ENCODE peak calls at places on chromosomes 2 and 18, in eight cellular contexts. One of them, this sample, is unnamed.

GRCh38 chr2:236689393-236689700 is 119.7 kb downstream of the ACKR3 start:
- DNase-seq in colonic mucosa: no peak
- DNase-seq in left ventricle myocardium inferior: no peak
- DNase-seq in gastrocnemius medialis: no peak
- DNase-seq in neuronal stem cell: no peak
- DNase-seq in AG04450: no peak
- DNase-seq in CD8-positive, alpha-beta T cell: no peak
- DNase-seq in RWPE1: no peak
- DNase-seq in this sample: no peak

GRCh38 chr2:54092940-54093339 is 22.5 kb upstream of the ACYP2 start:
- DNase-seq in gastrocnemius medialis: no peak
- DNase-seq in CD8-positive, alpha-beta T cell: no peak
- DNase-seq in left ventricle myocardium inferior: no peak
- DNase-seq in neuronal stem cell: no peak
- DNase-seq in RWPE1: no peak
- DNase-seq in AG04450: no peak
- DNase-seq in colonic mucosa: no peak
- DNase-seq in this sample: no peak

GRCh38 chr2:30541680-30542079 is 94.6 kb downstream of the LCLAT1 start:
- DNase-seq in left ventricle myocardium inferior: no peak
- DNase-seq in colonic mucosa: no peak
- DNase-seq in gastrocnemius medialis: no peak
- DNase-seq in neuronal stem cell: no peak
- DNase-seq in AG04450: no peak
- DNase-seq in CD8-positive, alpha-beta T cell: no peak
- DNase-seq in RWPE1: no peak
- DNase-seq in this sample: no peak

GRCh38 chr2:120862254-120863172 is 126.8 kb downstream of the GLI2 start:
- DNase-seq in RWPE1: no peak
- DNase-seq in gastrocnemius medialis: no peak
- DNase-seq in left ventricle myocardium inferior: no peak
- DNase-seq in colonic mucosa: no peak
- DNase-seq in AG04450: no peak
- DNase-seq in neuronal stem cell: no peak
- DNase-seq in CD8-positive, alpha-beta T cell: no peak
- DNase-seq in this sample: no peak

GRCh38 chr2:72893594-72894319 is 6.5 kb downstream of the SPR start:
- DNase-seq in left ventricle myocardium inferior: peak
- DNase-seq in neuronal stem cell: no peak
- DNase-seq in colonic mucosa: no peak
- DNase-seq in AG04450: peak
- DNase-seq in CD8-positive, alpha-beta T cell: peak
- DNase-seq in gastrocnemius medialis: no peak
- DNase-seq in RWPE1: peak
- DNase-seq in this sample: no peak

GRCh38 chr2:84493494-84493893 is 22.8 kb upstream of the DNAH6 start:
- DNase-seq in gastrocnemius medialis: no peak
- DNase-seq in colonic mucosa: no peak
- DNase-seq in left ventricle myocardium inferior: no peak
- DNase-seq in RWPE1: peak
- DNase-seq in CD8-positive, alpha-beta T cell: no peak
- DNase-seq in neuronal stem cell: no peak
- DNase-seq in AG04450: peak
- DNase-seq in this sample: no peak

GRCh38 chr2:121804340-121804739 is 48.9 kb downstream of the TSN start:
- DNase-seq in left ventricle myocardium inferior: no peak
- DNase-seq in AG04450: no peak
- DNase-seq in CD8-positive, alpha-beta T cell: no peak
- DNase-seq in neuronal stem cell: no peak
- DNase-seq in colonic mucosa: no peak
- DNase-seq in RWPE1: no peak
- DNase-seq in gastrocnemius medialis: no peak
- DNase-seq in this sample: no peak

GRCh38 chr2:126744640-126745039 is 88.7 kb downstream of the GYPC start:
- DNase-seq in colonic mucosa: no peak
- DNase-seq in RWPE1: no peak
- DNase-seq in AG04450: no peak
- DNase-seq in gastrocnemius medialis: no peak
- DNase-seq in neuronal stem cell: no peak
- DNase-seq in left ventricle myocardium inferior: no peak
- DNase-seq in CD8-positive, alpha-beta T cell: no peak
- DNase-seq in this sample: no peak

GRCh38 chr2:71483246-71483645 is 29.9 kb downstream of the DYSF start:
- DNase-seq in CD8-positive, alpha-beta T cell: no peak
- DNase-seq in colonic mucosa: no peak
- DNase-seq in neuronal stem cell: no peak
- DNase-seq in gastrocnemius medialis: no peak
- DNase-seq in left ventricle myocardium inferior: no peak
- DNase-seq in AG04450: no peak
- DNase-seq in RWPE1: no peak
- DNase-seq in this sample: no peak

GRCh38 chr2:20525041-20526035 is 78.5 kb downstream of the RHOB start:
- DNase-seq in gastrocnemius medialis: peak
- DNase-seq in AG04450: no peak
- DNase-seq in CD8-positive, alpha-beta T cell: no peak
- DNase-seq in RWPE1: peak
- DNase-seq in neuronal stem cell: no peak
- DNase-seq in left ventricle myocardium inferior: no peak
- DNase-seq in colonic mucosa: no peak
- DNase-seq in this sample: no peak

GRCh38 chr2:32770360-32770759 is 142.5 kb downstream of the TTC27 start:
- DNase-seq in AG04450: no peak
- DNase-seq in colonic mucosa: no peak
- DNase-seq in neuronal stem cell: no peak
- DNase-seq in gastrocnemius medialis: no peak
- DNase-seq in left ventricle myocardium inferior: no peak
- DNase-seq in RWPE1: no peak
- DNase-seq in CD8-positive, alpha-beta T cell: no peak
- DNase-seq in this sample: no peak

GRCh38 chr2:236870401-236870800 is 215.3 kb upstream of the COPS8 start:
- DNase-seq in CD8-positive, alpha-beta T cell: no peak
- DNase-seq in gastrocnemius medialis: no peak
- DNase-seq in left ventricle myocardium inferior: no peak
- DNase-seq in neuronal stem cell: no peak
- DNase-seq in RWPE1: no peak
- DNase-seq in colonic mucosa: no peak
- DNase-seq in AG04450: no peak
- DNase-seq in this sample: no peak

GRCh38 chr2:113160962-113161361 is 12.8 kb upstream of the PSD4 start:
- DNase-seq in gastrocnemius medialis: no peak
- DNase-seq in colonic mucosa: peak
- DNase-seq in CD8-positive, alpha-beta T cell: no peak
- DNase-seq in AG04450: no peak
- DNase-seq in RWPE1: no peak
- DNase-seq in left ventricle myocardium inferior: no peak
- DNase-seq in neuronal stem cell: no peak
- DNase-seq in this sample: no peak

GRCh38 chr2:232731470-232731869 is 34.3 kb downstream of the GIGYF2 start:
- DNase-seq in left ventricle myocardium inferior: no peak
- DNase-seq in gastrocnemius medialis: no peak
- DNase-seq in colonic mucosa: no peak
- DNase-seq in neuronal stem cell: no peak
- DNase-seq in AG04450: no peak
- DNase-seq in CD8-positive, alpha-beta T cell: no peak
- DNase-seq in RWPE1: peak
- DNase-seq in this sample: no peak

GRCh38 chr2:154638768-154639167 is 59.7 kb upstream of the KCNJ3 start:
- DNase-seq in neuronal stem cell: no peak
- DNase-seq in RWPE1: no peak
- DNase-seq in colonic mucosa: no peak
- DNase-seq in AG04450: no peak
- DNase-seq in gastrocnemius medialis: no peak
- DNase-seq in CD8-positive, alpha-beta T cell: no peak
- DNase-seq in left ventricle myocardium inferior: no peak
- DNase-seq in this sample: no peak

GRCh38 chr18:40414155-40414754 is 1540.8 kb upstream of the PIK3C3 start:
- DNase-seq in neuronal stem cell: no peak
- DNase-seq in gastrocnemius medialis: no peak
- DNase-seq in AG04450: no peak
- DNase-seq in CD8-positive, alpha-beta T cell: no peak
- DNase-seq in RWPE1: no peak
- DNase-seq in colonic mucosa: no peak
- DNase-seq in left ventricle myocardium inferior: no peak
- DNase-seq in this sample: no peak

GRCh38 chr2:136116111-136116812 is 1.7 kb downstream of the CXCR4 start:
- DNase-seq in RWPE1: no peak
- DNase-seq in gastrocnemius medialis: no peak
- DNase-seq in neuronal stem cell: peak
- DNase-seq in colonic mucosa: peak
- DNase-seq in left ventricle myocardium inferior: peak
- DNase-seq in AG04450: no peak
- DNase-seq in CD8-positive, alpha-beta T cell: peak
- DNase-seq in this sample: no peak

GRCh38 chr2:162817921-162818320 is 20.6 kb downstream of the KCNH7 start:
- DNase-seq in gastrocnemius medialis: no peak
- DNase-seq in AG04450: no peak
- DNase-seq in left ventricle myocardium inferior: no peak
- DNase-seq in RWPE1: no peak
- DNase-seq in CD8-positive, alpha-beta T cell: no peak
- DNase-seq in colonic mucosa: no peak
- DNase-seq in neuronal stem cell: no peak
- DNase-seq in this sample: no peak

GRCh38 chr2:162821176-162821575 is 17.4 kb downstream of the KCNH7 start:
- DNase-seq in colonic mucosa: no peak
- DNase-seq in AG04450: no peak
- DNase-seq in gastrocnemius medialis: no peak
- DNase-seq in neuronal stem cell: no peak
- DNase-seq in RWPE1: no peak
- DNase-seq in CD8-positive, alpha-beta T cell: no peak
- DNase-seq in left ventricle myocardium inferior: no peak
- DNase-seq in this sample: no peak

GRCh38 chr2:162825578-162825977 is 13.0 kb downstream of the KCNH7 start:
- DNase-seq in gastrocnemius medialis: no peak
- DNase-seq in colonic mucosa: no peak
- DNase-seq in left ventricle myocardium inferior: no peak
- DNase-seq in neuronal stem cell: no peak
- DNase-seq in AG04450: no peak
- DNase-seq in CD8-positive, alpha-beta T cell: no peak
- DNase-seq in RWPE1: no peak
- DNase-seq in this sample: no peak

GRCh38 chr2:162824319-162824718 is 14.2 kb downstream of the KCNH7 start:
- DNase-seq in AG04450: no peak
- DNase-seq in gastrocnemius medialis: no peak
- DNase-seq in RWPE1: no peak
- DNase-seq in colonic mucosa: no peak
- DNase-seq in CD8-positive, alpha-beta T cell: no peak
- DNase-seq in left ventricle myocardium inferior: no peak
- DNase-seq in neuronal stem cell: no peak
- DNase-seq in this sample: no peak

DNA sequence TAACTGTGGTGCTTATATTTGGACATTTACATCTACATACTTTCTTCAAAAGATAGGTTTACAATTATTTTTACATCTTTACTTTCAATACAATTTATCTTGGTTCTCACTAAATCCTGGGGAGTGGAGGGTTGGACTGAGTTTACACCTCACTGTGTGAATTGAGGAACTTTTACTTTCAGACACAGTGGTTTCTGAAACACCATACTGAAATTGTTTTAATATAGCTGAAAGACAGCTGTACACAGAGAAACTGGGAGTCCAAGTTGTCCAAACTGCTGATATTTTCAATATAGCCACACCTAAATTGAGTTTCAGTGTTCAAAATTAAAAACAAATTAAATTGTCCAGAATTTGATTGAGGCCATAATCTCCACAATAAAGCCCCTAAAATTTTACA is 16.8 kb downstream of the KCNH7 start:
- DNase-seq in RWPE1: no peak
- DNase-seq in left ventricle myocardium inferior: no peak
- DNase-seq in CD8-positive, alpha-beta T cell: no peak
- DNase-seq in neuronal stem cell: no peak
- DNase-seq in colonic mucosa: no peak
- DNase-seq in AG04450: no peak
- DNase-seq in gastrocnemius medialis: no peak
- DNase-seq in this sample: no peak
- H3K27ac ChIP-seq in RWPE1: no peak
- H3K27ac ChIP-seq in left ventricle myocardium inferior: no peak
- H3K27ac ChIP-seq in CD8-positive, alpha-beta T cell: no peak
- H3K27ac ChIP-seq in neuronal stem cell: no peak
- H3K27ac ChIP-seq in colonic mucosa: no peak
- H3K27ac ChIP-seq in AG04450: no peak
- H3K27ac ChIP-seq in gastrocnemius medialis: no peak
- H3K27ac ChIP-seq in this sample: no peak

GRCh38 chr2:95306306-95306895 is 9.3 kb downstream of the KCNIP3 start:
- DNase-seq in left ventricle myocardium inferior: no peak
- DNase-seq in colonic mucosa: no peak
- DNase-seq in gastrocnemius medialis: no peak
- DNase-seq in AG04450: no peak
- DNase-seq in CD8-positive, alpha-beta T cell: no peak
- DNase-seq in neuronal stem cell: no peak
- DNase-seq in RWPE1: no peak
- DNase-seq in this sample: no peak
- H3K27ac ChIP-seq in left ventricle myocardium inferior: no peak
- H3K27ac ChIP-seq in colonic mucosa: no peak
- H3K27ac ChIP-seq in gastrocnemius medialis: no peak
- H3K27ac ChIP-seq in AG04450: no peak
- H3K27ac ChIP-seq in CD8-positive, alpha-beta T cell: no peak
- H3K27ac ChIP-seq in neuronal stem cell: no peak
- H3K27ac ChIP-seq in RWPE1: peak
- H3K27ac ChIP-seq in this sample: no peak

DNA sequence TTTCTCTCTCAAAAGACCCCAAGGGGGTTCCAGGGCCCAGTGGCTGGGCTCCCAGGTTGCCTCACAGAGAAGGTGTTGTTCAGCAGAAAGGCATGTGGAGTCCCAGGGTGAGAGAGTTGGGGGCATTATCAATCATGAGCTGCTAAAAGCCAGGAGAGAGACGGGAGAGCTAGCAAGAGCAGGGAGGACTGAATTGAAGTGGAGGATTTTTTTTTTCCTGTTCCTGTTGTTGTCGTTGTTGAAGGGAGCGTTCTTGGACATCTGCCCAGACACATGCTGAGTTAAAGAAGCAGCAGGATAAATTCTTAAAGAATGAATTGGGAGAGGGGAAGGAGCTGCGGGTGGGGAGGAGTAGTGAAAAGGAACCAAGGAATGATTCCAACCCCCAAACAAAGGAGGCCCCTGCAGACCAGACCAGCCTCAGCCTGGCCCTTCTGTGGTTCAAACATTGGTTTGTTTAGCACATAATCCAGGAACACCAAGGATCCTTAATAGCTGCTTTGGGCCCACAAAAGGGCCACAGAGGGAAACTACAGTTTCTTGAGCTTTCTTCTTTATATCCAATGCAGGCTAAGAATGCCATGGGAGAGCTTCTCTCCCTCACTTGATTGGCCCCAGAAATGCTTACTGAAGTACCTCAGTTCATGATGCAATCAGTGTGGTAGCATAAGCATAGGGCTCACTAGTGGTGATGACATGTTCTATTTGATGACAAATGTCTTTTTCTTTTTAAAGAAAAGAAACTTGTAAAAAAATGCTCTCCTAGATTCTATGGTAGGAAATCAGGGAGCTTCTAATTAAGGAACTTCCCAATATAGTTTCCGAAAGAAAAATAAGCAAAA is 146.0 kb downstream of the SETBP1 start:
- DNase-seq in colonic mucosa: peak
- DNase-seq in gastrocnemius medialis: peak
- DNase-seq in AG04450: peak
- DNase-seq in neuronal stem cell: peak
- DNase-seq in left ventricle myocardium inferior: peak
- DNase-seq in CD8-positive, alpha-beta T cell: no peak
- DNase-seq in RWPE1: peak
- DNase-seq in this sample: peak
- H3K27ac ChIP-seq in colonic mucosa: peak
- H3K27ac ChIP-seq in gastrocnemius medialis: peak
- H3K27ac ChIP-seq in AG04450: peak
- H3K27ac ChIP-seq in neuronal stem cell: peak
- H3K27ac ChIP-seq in left ventricle myocardium inferior: peak
- H3K27ac ChIP-seq in CD8-positive, alpha-beta T cell: no peak
- H3K27ac ChIP-seq in RWPE1: peak
- H3K27ac ChIP-seq in this sample: peak

GRCh38 chr2:16263241-16263890 is 323.0 kb downstream of the MYCN start:
- DNase-seq in colonic mucosa: no peak
- DNase-seq in RWPE1: no peak
- DNase-seq in left ventricle myocardium inferior: no peak
- DNase-seq in CD8-positive, alpha-beta T cell: no peak
- DNase-seq in AG04450: no peak
- DNase-seq in gastrocnemius medialis: no peak
- DNase-seq in neuronal stem cell: no peak
- DNase-seq in this sample: no peak
- H3K27ac ChIP-seq in colonic mucosa: no peak
- H3K27ac ChIP-seq in RWPE1: no peak
- H3K27ac ChIP-seq in left ventricle myocardium inferior: no peak
- H3K27ac ChIP-seq in CD8-positive, alpha-beta T cell: no peak
- H3K27ac ChIP-seq in AG04450: no peak
- H3K27ac ChIP-seq in gastrocnemius medialis: no peak
- H3K27ac ChIP-seq in neuronal stem cell: no peak
- H3K27ac ChIP-seq in this sample: no peak

This sample was measured in epithelial cell of prostate.